ENCODE peak calls at places on chromosomes 11 and 22, in seven cellular contexts. X, J, Z, C, G, E and K are unnamed samples.

GRCh38 chr11:75431533-75432525 is 1.2 kb downstream of the KLHL35 start:
- DNase-seq in Z (peak), E (no peak), C (peak), G (no peak), J (no peak), X (no peak), K (no peak)

GRCh38 chr11:117950999-117951961 is 22.1 kb upstream of the TMPRSS13 start:
- DNase-seq in C (no peak), X (no peak), J (no peak), G (no peak), E (no peak), Z (no peak), K (no peak)

GRCh38 chr11:76616676-76617552 is 53.6 kb downstream of the LRRC32 start:
- DNase-seq in G (no peak), X (no peak), C (no peak), J (no peak), E (no peak), Z (no peak), K (no peak)

GRCh38 chr11:71228961-71229360 is 23.4 kb downstream of the SHANK2 start:
- DNase-seq in E (no peak), X (no peak), C (no peak), Z (no peak), G (no peak), J (no peak), K (no peak)

GRCh38 chr11:56841210-56841810 is 92.8 kb upstream of the OR9G4 start:
- DNase-seq in X (no peak), Z (peak), C (peak), J (peak), E (peak), G (peak), K (peak)

GRCh38 chr22:37021710-37022482 is 2.4 kb downstream of the MPST start:
- DNase-seq in J (no peak), C (peak), E (no peak), X (no peak), G (peak), Z (peak), K (peak)

GRCh38 chr22:48976556-48977535 is 850.8 kb downstream of the BRD1 start:
- DNase-seq in J (peak), E (no peak), X (no peak), C (no peak), G (no peak), Z (no peak), K (no peak)

GRCh38 chr11:107275632-107276031 is 182.0 kb downstream of the CWF19L2 start:
- DNase-seq in J (no peak), C (no peak), G (no peak), E (no peak), X (no peak), Z (no peak), K (no peak)

GRCh38 chr11:74989269-74989655 is 529 bp downstream of the NEU3 start:
- DNase-seq in G (no peak), C (peak), Z (no peak), E (no peak), X (no peak), J (no peak), K (no peak)

GRCh38 chr11:121553806-121554205 is 101.0 kb upstream of the SORL1-AS1 start:
- DNase-seq in J (peak), Z (no peak), X (no peak), G (peak), E (no peak), C (no peak), K (no peak)

GRCh38 chr22:28151241-28151640 is 232.2 kb upstream of the PITPNB start:
- DNase-seq in E (no peak), Z (no peak), G (no peak), C (no peak), X (no peak), J (peak), K (no peak)

GRCh38 chr11:45577755-45578154 is 87.7 kb downstream of the CHST1 start:
- DNase-seq in E (no peak), Z (no peak), J (no peak), C (no peak), G (no peak), X (no peak), K (peak)

GRCh38 chr11:72681226-72682153 is 7.3 kb upstream of the PDE2A start:
- DNase-seq in X (no peak), G (no peak), C (no peak), J (no peak), E (no peak), Z (no peak), K (no peak)

GRCh38 chr11:34846467-34846866 is 69.7 kb downstream of the APIP start:
- DNase-seq in C (no peak), X (no peak), Z (no peak), G (no peak), J (no peak), E (no peak), K (no peak)

GRCh38 chr11:68012843-68013610 is 2.9 kb downstream of the ALDH3B1 start:
- DNase-seq in C (no peak), Z (no peak), X (no peak), J (peak), G (peak), E (no peak), K (peak)

GRCh38 chr22:32796865-32797573 is 4.5 kb upstream of the TIMP3 start:
- DNase-seq in C (peak), Z (peak), G (peak), J (peak), X (no peak), E (no peak), K (peak)

GRCh38 chr11:1117970-1118369 is 39.8 kb upstream of the MUC5AC start:
- DNase-seq in J (no peak), C (peak), X (no peak), E (no peak), G (no peak), Z (no peak), K (no peak)

GRCh38 chr11:44959064-44959463 is 8.4 kb upstream of the TP53I11 start:
- DNase-seq in E (no peak), X (no peak), G (no peak), Z (no peak), C (no peak), J (no peak), K (no peak)

GRCh38 chr11:75429902-75430691 is 2.9 kb downstream of the KLHL35 start:
- DNase-seq in J (no peak), Z (no peak), E (no peak), C (peak), X (no peak), G (no peak), K (no peak)

GRCh38 chr11:76636826-76637460 is 33.6 kb downstream of the LRRC32 start:
- DNase-seq in C (no peak), G (no peak), Z (no peak), E (no peak), X (no peak), J (no peak), K (no peak)

GRCh38 chr11:28442113-28442512 is 333.9 kb downstream of the METTL15 start:
- DNase-seq in C (no peak), X (no peak), E (no peak), J (no peak), Z (no peak), G (no peak), K (no peak)

GRCh38 chr11:35247863-35248262 is 108.9 kb downstream of the CD44 start:
- DNase-seq in J (no peak), C (no peak), Z (no peak), E (no peak), G (no peak), X (no peak), K (no peak)

GRCh38 chr11:72239849-72240460 is 4.0 kb downstream of the PHOX2A start:
- DNase-seq in J (no peak), G (no peak), X (no peak), Z (no peak), E (no peak), C (no peak), K (no peak)

GRCh38 chr11:130520231-130520630 is 71.8 kb downstream of the ADAMTS15 start:
- DNase-seq in C (no peak), X (no peak), E (no peak), J (no peak), Z (no peak), G (no peak), K (no peak)

GRCh38 chr22:36391648-36392047 is 3.9 kb upstream of the MYH9 start:
- DNase-seq in X (no peak), G (no peak), J (no peak), Z (no peak), C (no peak), E (no peak), K (no peak)

GRCh38 chr22:31344369-31345330 is 1.5 kb downstream of the PATZ1 start:
- DNase-seq in X (no peak), C (peak), E (no peak), G (no peak), Z (no peak), J (no peak), K (no peak)

GRCh38 chr11:131572423-131572822 is 202.0 kb downstream of the NTM start:
- DNase-seq in G (no peak), X (no peak), J (no peak), C (no peak), E (no peak), Z (no peak), K (no peak)

GRCh38 chr11:27926981-27927481 is 180.9 kb downstream of the KIF18A start:
- DNase-seq in X (no peak), C (no peak), Z (no peak), J (no peak), G (no peak), E (no peak), K (no peak)

GRCh38 chr11:130675456-130675855 is 227.0 kb downstream of the ADAMTS15 start:
- DNase-seq in E (no peak), C (no peak), G (no peak), J (no peak), X (no peak), Z (no peak), K (no peak)

GRCh38 chr11:20022363-20023081 is 137.8 kb downstream of the DBX1 start:
- DNase-seq in J (peak), Z (no peak), C (no peak), X (no peak), E (no peak), G (no peak), K (peak)

GRCh38 chr22:35349704-35350538 is 31.0 kb upstream of the HMOX1 start:
- DNase-seq in J (no peak), C (peak), X (no peak), Z (no peak), E (no peak), G (no peak), K (no peak)

GRCh38 chr22:19477321-19478085 is 1.5 kb downstream of the UFD1 start:
- DNase-seq in C (no peak), J (peak), Z (no peak), X (no peak), G (no peak), E (no peak), K (no peak)

GRCh38 chr22:43861529-43861928 is 784 bp downstream of the SULT4A1 start:
- DNase-seq in Z (no peak), C (peak), E (no peak), X (no peak), G (no peak), J (no peak), K (no peak)

GRCh38 chr11:9774109-9774508 is 110.2 kb downstream of the SWAP70 start:
- DNase-seq in E (no peak), C (no peak), X (no peak), J (no peak), Z (no peak), G (no peak), K (no peak)

GRCh38 chr11:9775393-9775780 is 111.5 kb downstream of the SWAP70 start:
- DNase-seq in E (no peak), X (no peak), Z (no peak), J (no peak), C (no peak), G (no peak), K (no peak)

GRCh38 chr11:9773524-9773923 is 109.6 kb downstream of the SWAP70 start:
- DNase-seq in C (no peak), X (no peak), G (no peak), E (no peak), J (no peak), Z (no peak), K (no peak)

GRCh38 chr11:9776203-9776602 is 112.3 kb downstream of the SWAP70 start:
- DNase-seq in G (no peak), C (no peak), Z (no peak), J (no peak), E (no peak), X (no peak), K (no peak)

GRCh38 chr11:9774591-9775392 is 110.9 kb downstream of the SWAP70 start:
- DNase-seq in J (no peak), C (no peak), X (no peak), Z (no peak), G (no peak), E (no peak), K (no peak)
- TF ChIP-seq YY1 in J (no peak), C (no peak), X (no peak), Z (no peak), G (no peak), E (no peak), K (no peak)

GRCh38 chr11:2837096-2837601 is 48.4 kb downstream of the CDKN1C start:
- DNase-seq in J (peak), X (no peak), E (no peak), Z (peak), C (peak), G (peak), K (no peak)
- TF ChIP-seq YY1 in J (no peak), X (no peak), E (no peak), Z (no peak), C (no peak), G (no peak), K (no peak)

GRCh38 chr22:26883393-26883792 is 226.0 kb downstream of the MIAT start:
- DNase-seq in G (no peak), Z (no peak), J (no peak), E (no peak), X (no peak), C (no peak), K (no peak)
- TF ChIP-seq YY1 in G (no peak), Z (no peak), J (no peak), E (no peak), X (no peak), C (no peak), K (no peak)

GRCh38 chr11:64599698-64600211 is 8.7 kb downstream of the SLC22A12 start:
- DNase-seq in X (no peak), J (no peak), Z (no peak), C (no peak), G (no peak), E (no peak), K (no peak)
- TF ChIP-seq YY1 in X (no peak), J (no peak), Z (no peak), C (no peak), G (no peak), E (no peak), K (no peak)

DNA sequence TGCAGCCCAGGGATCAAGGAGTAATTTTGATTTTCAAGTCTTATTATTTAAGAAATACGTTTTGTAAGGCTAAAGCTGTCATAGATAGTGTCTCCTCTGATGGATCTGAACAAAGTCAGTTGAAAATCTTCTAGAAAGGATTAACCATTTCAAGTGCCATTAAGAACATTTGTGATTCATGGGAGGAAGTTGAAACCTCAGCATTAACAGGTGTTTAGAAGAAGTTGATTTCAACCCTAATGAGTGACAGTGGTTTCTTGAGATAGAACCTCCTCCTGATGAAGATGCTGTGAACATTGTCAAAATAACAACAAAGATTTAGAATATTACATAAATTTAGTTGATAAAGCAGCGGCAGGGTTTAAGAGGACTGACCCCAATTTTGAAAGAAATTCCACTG is 61.7 kb downstream of the PRR5L start:
- DNase-seq in C (no peak), Z (no peak), J (no peak), E (no peak), X (no peak), G (no peak), K (no peak)
- TF ChIP-seq YY1 in C (no peak), Z (no peak), J (no peak), E (no peak), X (no peak), G (no peak), K (no peak)

GRCh38 chr11:17546240-17546639 is 819 bp upstream of the OTOG start:
- DNase-seq in J (no peak), Z (no peak), X (no peak), G (no peak), E (no peak), C (no peak), K (no peak)

GRCh38 chr11:17547051-17547577 is at the start of gene OTOG:
- DNase-seq in J (no peak), C (peak), G (no peak), Z (peak), E (no peak), X (peak), K (no peak)

GRCh38 chr11:17547932-17548331 is 873 bp downstream of the OTOG start:
- DNase-seq in E (no peak), G (no peak), J (no peak), X (no peak), Z (no peak), C (no peak), K (no peak)

GRCh38 chr11:17550455-17551346 is 3.6 kb downstream of the OTOG start:
- DNase-seq in C (no peak), X (no peak), Z (no peak), G (no peak), E (no peak), J (no peak), K (no peak)

DNA sequence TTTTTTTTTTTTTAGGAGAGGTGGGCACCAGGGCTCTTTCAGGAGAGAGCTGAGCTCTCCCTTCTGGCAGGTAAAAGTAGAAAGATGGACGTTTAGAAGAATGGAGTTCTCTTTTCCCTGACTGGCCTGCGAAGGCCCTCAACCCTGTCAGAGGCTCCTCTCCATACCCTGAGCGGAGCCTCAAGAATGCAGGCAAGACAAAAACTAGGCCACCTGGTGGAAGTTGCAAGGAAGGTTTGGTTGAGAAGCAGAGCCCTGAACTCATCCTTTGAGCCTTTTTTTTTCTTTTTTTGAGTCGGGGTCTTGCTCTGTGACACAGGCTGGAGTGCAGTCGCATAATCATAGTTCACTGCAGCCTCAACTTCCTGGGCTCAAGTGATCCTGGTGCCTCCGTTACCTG is 1.4 kb downstream of the OTOG start:
- DNase-seq in G (no peak), C (no peak), E (no peak), X (no peak), Z (peak), J (no peak), K (no peak)
- TF ChIP-seq YY1 in G (no peak), C (no peak), E (no peak), X (no peak), Z (no peak), J (no peak), K (no peak)

GRCh38 chr22:29427176-29427760 is 11.1 kb upstream of the RFPL1 start:
- DNase-seq in X (no peak), Z (no peak), J (no peak), C (no peak), G (no peak), E (no peak), K (no peak)
- TF ChIP-seq YY1 in X (no peak), Z (no peak), J (no peak), C (no peak), G (no peak), E (no peak), K (no peak)

GRCh38 chr11:79100093-79100704 is 340.6 kb downstream of the TENM4 start:
- DNase-seq in E (no peak), J (peak), G (peak), Z (peak), C (peak), X (no peak), K (no peak)
- TF ChIP-seq YY1 in E (no peak), J (no peak), G (no peak), Z (no peak), C (no peak), X (no peak), K (no peak)